ENCODE peak calls at places on chromosomes 1 and 21, in six cellular contexts. V is naive thymus-derived CD8-positive, alpha-beta T cell; L is erythroblast; I is heart left ventricle; W is activated T-cell treated with anti-CD3 and anti-CD28 coated beads for 1 hour; K is T follicular helper cell. J is an unnamed sample.

GRCh38 chr1:25430073-25430665 is 528 bp upstream of the MACO1 start:
- DNase-seq in V (peak; percentile 91), L (peak; percentile 96), I (peak; percentile 88), W (peak; percentile 76), K (peak; percentile 82), J (peak; percentile 84)

GRCh38 chr21:39972471-39972870 is 105.2 kb downstream of the PCP4 start:
- DNase-seq in V (no peak), L (no peak), I (no peak), W (no peak), K (no peak), J (no peak)

GRCh38 chr1:186082235-186082937 is 292.7 kb downstream of the TPR start:
- DNase-seq in V (no peak), L (peak; percentile 85), I (peak; percentile 77), W (no peak), K (no peak), J (peak; percentile 56)

GRCh38 chr1:218728994-218729393 is 383.9 kb downstream of the TGFB2 start:
- DNase-seq in V (no peak), L (no peak), I (no peak), W (no peak), K (no peak), J (no peak)

GRCh38 chr1:14320518-14320917 is 278.0 kb upstream of the KAZN start:
- DNase-seq in V (no peak), L (no peak), I (no peak), W (no peak), K (no peak), J (no peak)

GRCh38 chr1:15836772-15837669 is 10.5 kb upstream of the SPEN start:
- DNase-seq in V (peak; percentile 55), L (peak; percentile 69), I (peak; percentile 60), W (peak; percentile 10), K (peak; percentile 13), J (no peak)

GRCh38 chr1:41427943-41428735 is 56.3 kb downstream of the EDN2 start:
- DNase-seq in V (no peak), L (no peak), I (no peak), W (no peak), K (no peak), J (peak; percentile 42)

GRCh38 chr1:184982002-184982954 is 8.0 kb upstream of the NIBAN1 start:
- DNase-seq in V (peak; percentile 44), L (peak; percentile 89), I (peak; percentile 81), W (peak; percentile 62), K (peak; percentile 51), J (peak; percentile 54)

GRCh38 chr21:39612233-39613028 is at the start of gene B3GALT5:
- DNase-seq in V (no peak), L (no peak), I (no peak), W (no peak), K (no peak), J (no peak)

GRCh38 chr1:235999259-235999925 is 65.5 kb downstream of the NID1 start:
- DNase-seq in V (peak; percentile 18), L (no peak), I (peak; percentile 55), W (peak; percentile 48), K (peak; percentile 68), J (no peak)

GRCh38 chr1:28136636-28137613 is 39.6 kb downstream of the PTAFR start:
- DNase-seq in V (no peak), L (no peak), I (no peak), W (no peak), K (no peak), J (no peak)

GRCh38 chr1:163399976-163400375 is 78.2 kb downstream of the NUF2 start:
- DNase-seq in V (no peak), L (no peak), I (no peak), W (no peak), K (no peak), J (no peak)

GRCh38 chr1:209434066-209434465 is 149.4 kb upstream of the CAMK1G start:
- DNase-seq in V (no peak), L (no peak), I (no peak), W (no peak), K (no peak), J (no peak)

GRCh38 chr1:27445177-27445936 is 44.6 kb downstream of the WASF2 start:
- DNase-seq in V (no peak), L (no peak), I (no peak), W (no peak), K (no peak), J (no peak)

GRCh38 chr1:55813619-55814018 is 598.5 kb upstream of the USP24 start:
- DNase-seq in V (no peak), L (no peak), I (peak; percentile 47), W (no peak), K (no peak), J (no peak)

GRCh38 chr1:198577444-198577843 is 37.0 kb upstream of the ATP6V1G3 start:
- DNase-seq in V (no peak), L (no peak), I (no peak), W (no peak), K (no peak), J (no peak)

GRCh38 chr1:94094466-94095111 is 26.4 kb downstream of the ABCA4 start:
- DNase-seq in V (no peak), L (no peak), I (peak; percentile 75), W (no peak), K (no peak), J (peak; percentile 63)

GRCh38 chr1:13513885-13514546 is at the start of gene LRRC38:
- DNase-seq in V (no peak), L (peak; percentile 3), I (peak; percentile 40), W (no peak), K (no peak), J (no peak)

GRCh38 chr21:38965910-38966504 is 160.3 kb downstream of the ETS2 start:
- DNase-seq in V (no peak), L (no peak), I (no peak), W (no peak), K (no peak), J (no peak)

GRCh38 chr1:30615076-30615795 is 108.1 kb downstream of the MATN1 start:
- DNase-seq in V (no peak), L (no peak), I (no peak), W (no peak), K (no peak), J (no peak)

GRCh38 chr1:96306809-96307208 is 414.8 kb upstream of the PTBP2 start:
- DNase-seq in V (no peak), L (no peak), I (no peak), W (no peak), K (no peak), J (no peak)